ENCODE peak calls at places on chromosomes 12 and 14, in seven cellular contexts. K is K562, I is SK-N-SH, Z is GM12878, P is GM12891, H is HepG2, N is H1. Q is an unnamed sample.
A peak's percentile ranks its signal among the peaks of the same experiment; 100 is the strongest.

GRCh38 chr14:70665448-70666363 is 24.0 kb downstream of the TTC9 start:
- DNase-seq in K (no peak), Z (peak; percentile 90), P (peak; percentile 27), N (no peak), H (no peak), I (no peak), Q (peak; percentile 33)

GRCh38 chr12:118582863-118583262 is 206.5 kb downstream of the SUDS3 start:
- DNase-seq in P (no peak), K (no peak), H (no peak), Z (no peak), I (no peak), N (no peak), Q (no peak)

GRCh38 chr12:16586350-16587109 is 19.4 kb downstream of the LMO3 start:
- DNase-seq in H (no peak), K (no peak), N (no peak), P (no peak), I (no peak), Z (no peak), Q (no peak)

GRCh38 chr14:95477411-95478089 is 38.9 kb downstream of the SYNE3 start:
- DNase-seq in H (no peak), K (no peak), I (no peak), P (no peak), N (no peak), Z (no peak), Q (no peak)

GRCh38 chr14:24275524-24276139 is 4.2 kb upstream of the RABGGTA start:
- DNase-seq in P (no peak), K (peak; percentile 44), H (peak; percentile 47), I (no peak), Z (no peak), N (no peak), Q (no peak)

GRCh38 chr12:7162691-7163114 is 26.8 kb upstream of the PEX5 start:
- DNase-seq in K (peak; percentile 40), P (no peak), N (peak; percentile 46), H (peak; percentile 52), I (no peak), Z (no peak), Q (no peak)

GRCh38 chr12:91685917-91686316 is 459.7 kb downstream of the BTG1 start:
- DNase-seq in P (no peak), I (no peak), K (no peak), N (no peak), Z (no peak), H (no peak), Q (no peak)

GRCh38 chr12:113030875-113031525 is 25.5 kb upstream of the DTX1 start:
- DNase-seq in N (peak; percentile 34), H (peak; percentile 45), I (peak; percentile 71), P (peak; percentile 36), K (peak; percentile 32), Z (no peak), Q (no peak)

DNA sequence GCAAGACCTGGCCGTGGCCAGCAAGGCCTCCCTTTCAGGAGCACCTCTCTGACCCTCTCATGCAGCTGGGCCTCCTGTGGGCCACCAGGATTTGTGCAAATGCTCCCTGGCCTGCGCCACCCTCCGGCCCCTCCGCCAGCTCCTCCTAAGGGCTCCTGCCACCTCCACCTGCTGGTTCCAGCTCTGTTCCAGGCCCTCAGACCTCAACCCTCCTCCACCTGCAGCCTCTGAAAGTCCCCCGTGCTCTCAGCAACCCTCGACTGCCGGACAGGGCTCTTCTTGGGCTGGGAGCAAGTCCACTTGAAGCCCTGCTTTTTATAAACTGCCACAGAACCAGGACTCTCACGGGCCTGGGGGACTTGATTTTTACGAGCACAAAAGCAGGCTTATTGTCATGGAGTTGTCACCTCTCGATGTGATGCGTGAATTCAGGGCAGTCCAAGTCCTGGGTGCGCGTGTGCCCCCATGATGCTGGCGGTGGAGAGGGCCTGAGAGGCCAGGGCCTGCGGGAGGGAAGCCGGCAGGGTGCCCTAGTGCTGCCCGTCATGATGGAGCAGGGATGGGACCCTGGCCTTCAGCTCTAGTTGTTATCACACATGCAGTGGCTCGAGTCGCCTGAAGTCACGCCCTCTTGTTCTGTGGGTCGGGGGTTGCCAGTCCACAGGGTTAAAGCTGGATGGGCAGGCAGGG is 9.1 kb downstream of the TEDC1 start:
- DNase-seq in N (no peak), Z (no peak), I (peak; percentile 17), K (no peak), H (no peak), P (peak; percentile 16), Q (peak; percentile 22)
- TF ChIP-seq TAF1 in N (no peak), Z (no peak), I (no peak), K (no peak), H (no peak), P (no peak), Q (no peak)

GRCh38 chr12:128970110-128970509 is 116.8 kb downstream of the GLT1D1 start:
- DNase-seq in H (no peak), P (no peak), Z (no peak), N (no peak), K (no peak), I (no peak), Q (no peak)
- TF ChIP-seq POLR2AphosphoS5 in H (no peak), P (no peak), Z (no peak), N (no peak), K (no peak), I (no peak), Q (no peak)

GRCh38 chr14:68640293-68640574 is 152.6 kb downstream of the ZFP36L1 start:
- DNase-seq in P (no peak), Z (no peak), N (no peak), I (no peak), K (no peak), H (no peak), Q (no peak)

GRCh38 chr14:68637106-68638021 is 155.5 kb downstream of the ZFP36L1 start:
- DNase-seq in I (no peak), K (no peak), P (no peak), H (no peak), N (no peak), Z (no peak), Q (no peak)

GRCh38 chr14:68638817-68639517 is 153.9 kb downstream of the ZFP36L1 start:
- DNase-seq in K (no peak), Z (no peak), P (no peak), I (no peak), H (no peak), N (no peak), Q (no peak)

GRCh38 chr14:68638056-68638816 is 154.6 kb downstream of the ZFP36L1 start:
- DNase-seq in Z (no peak), K (no peak), P (no peak), N (no peak), H (peak; percentile 45), I (no peak), Q (no peak)

GRCh38 chr14:68639518-68640292 is 153.2 kb downstream of the ZFP36L1 start:
- DNase-seq in I (no peak), K (no peak), N (no peak), H (no peak), P (no peak), Z (no peak), Q (no peak)
- TF ChIP-seq TAF1 in I (no peak), K (no peak), N (no peak), H (no peak), P (no peak), Z (no peak), Q (no peak)

GRCh38 chr12:67634167-67634793 is 14.3 kb upstream of the DYRK2 start:
- DNase-seq in N (no peak), Z (no peak), P (no peak), I (no peak), H (no peak), K (no peak), Q (no peak)

GRCh38 chr12:67632005-67632404 is 16.5 kb upstream of the DYRK2 start:
- DNase-seq in Z (no peak), K (no peak), H (no peak), P (no peak), N (no peak), I (no peak), Q (no peak)

GRCh38 chr12:67633024-67633423 is 15.5 kb upstream of the DYRK2 start:
- DNase-seq in I (no peak), P (no peak), H (no peak), Z (no peak), K (no peak), N (no peak), Q (no peak)

GRCh38 chr12:67633708-67634107 is 14.8 kb upstream of the DYRK2 start:
- DNase-seq in N (no peak), P (no peak), H (no peak), K (no peak), Z (no peak), I (no peak), Q (no peak)

GRCh38 chr12:67630373-67631088 is 18.0 kb upstream of the DYRK2 start:
- DNase-seq in N (peak; percentile 17), H (peak; percentile 10), Z (peak; percentile 53), P (peak; percentile 25), I (peak; percentile 15), K (peak; percentile 30), Q (no peak)
- TF ChIP-seq POLR2AphosphoS5 in N (no peak), H (no peak), Z (no peak), P (no peak), I (no peak), K (no peak), Q (no peak)

DNA sequence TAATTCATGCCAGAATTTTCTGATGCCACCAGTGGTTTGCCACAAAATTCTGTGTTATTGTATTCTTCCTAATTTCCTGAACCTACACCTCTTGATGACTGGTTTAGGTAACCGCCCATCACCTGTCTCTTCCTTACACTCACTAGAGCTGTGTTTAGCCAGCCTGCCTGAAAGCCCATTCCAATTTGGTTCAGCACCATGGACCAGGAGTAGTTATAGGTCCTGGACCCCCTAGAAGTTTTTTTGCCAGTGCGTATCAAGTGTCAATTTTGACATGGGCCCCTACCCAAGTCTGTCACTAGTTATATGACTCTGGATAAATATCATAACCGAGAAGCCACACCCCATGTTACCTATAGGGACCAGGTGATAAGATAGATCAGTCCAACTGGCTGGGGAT is 94.0 kb upstream of the NAP1L1 start:
- DNase-seq in I (no peak), N (no peak), Z (no peak), K (no peak), P (no peak), H (no peak), Q (no peak)
- TF ChIP-seq TAF1 in I (no peak), N (no peak), Z (no peak), K (no peak), P (no peak), H (no peak), Q (no peak)